ENCODE peak calls at places on chromosomes 2 and 18, in five cellular contexts. A is cardiac fibroblast, N is omental fat pad, E is A549, T is fibroblast of lung. Z is an unnamed sample.

GRCh38 chr2:171163261-171163660 is 2.6 kb upstream of the TLK1 start:
- DNase-seq in A (no peak), N (no peak), E (no peak), T (no peak), Z (peak)

GRCh38 chr2:122132292-122132691 is 376.8 kb downstream of the TSN start:
- DNase-seq in A (peak), N (no peak), E (no peak), T (no peak), Z (no peak)

GRCh38 chr2:19733951-19734425 is 167.8 kb downstream of the TTC32 start:
- DNase-seq in A (peak), N (no peak), E (no peak), T (peak), Z (no peak)

GRCh38 chr2:67834482-67834881 is 228.3 kb downstream of the C1D start:
- DNase-seq in A (peak), N (no peak), E (no peak), T (peak), Z (no peak)

GRCh38 chr2:112577756-112578155 is 6.7 kb upstream of the CHCHD5 start:
- DNase-seq in A (peak), N (no peak), E (no peak), T (peak), Z (no peak)

GRCh38 chr2:230220347-230220969 is 674 bp upstream of the SP110 start:
- DNase-seq in A (no peak), N (no peak), E (no peak), T (no peak), Z (no peak)

GRCh38 chr2:128269358-128270305 is 49.0 kb downstream of the HS6ST1 start:
- DNase-seq in A (no peak), N (no peak), E (no peak), T (no peak), Z (no peak)

GRCh38 chr2:10370390-10370789 is 67.7 kb downstream of the HPCAL1 start:
- DNase-seq in A (no peak), N (no peak), E (no peak), T (no peak), Z (no peak)

GRCh38 chr2:195479407-195479806 is 177.6 kb upstream of the SLC39A10 start:
- DNase-seq in A (no peak), N (no peak), E (no peak), T (no peak), Z (no peak)

GRCh38 chr2:98809116-98809515 is 78.2 kb upstream of the MGAT4A start:
- DNase-seq in A (no peak), N (no peak), E (no peak), T (no peak), Z (no peak)

GRCh38 chr2:183474912-183475695 is 350.9 kb downstream of the NUP35 start:
- DNase-seq in A (no peak), N (no peak), E (no peak), T (no peak), Z (no peak)

GRCh38 chr2:158688722-158689121 is 106.4 kb upstream of the DAPL1 start:
- DNase-seq in A (peak), N (no peak), E (no peak), T (peak), Z (no peak)

GRCh38 chr2:173400760-173401159 is 46.1 kb downstream of the CDCA7 start:
- DNase-seq in A (no peak), N (no peak), E (no peak), T (no peak), Z (peak)

GRCh38 chr2:96876036-96876810 is 6.3 kb upstream of the SEMA4C start:
- DNase-seq in A (no peak), N (no peak), E (no peak), T (peak), Z (no peak)

GRCh38 chr2:86747708-86748627 is 27.9 kb downstream of the RMND5A start:
- DNase-seq in A (peak), N (no peak), E (no peak), T (peak), Z (peak)

GRCh38 chr2:212027681-212028628 is 510.6 kb downstream of the ERBB4 start:
- DNase-seq in A (peak), N (no peak), E (no peak), T (peak), Z (peak)

GRCh38 chr2:215624423-215624829 is 188.6 kb upstream of the FN1 start:
- DNase-seq in A (peak), N (no peak), E (no peak), T (peak), Z (no peak)

GRCh38 chr2:100008960-100009359 is 133.4 kb downstream of the AFF3 start:
- DNase-seq in A (peak), N (no peak), E (no peak), T (peak), Z (no peak)

GRCh38 chr18:62637807-62638687 is 77.3 kb upstream of the PHLPP1 start:
- DNase-seq in A (peak), N (no peak), E (peak), T (no peak), Z (peak)
- TF ChIP-seq CTCF in A (peak), N (no peak), E (peak), T (peak), Z (peak)

DNA sequence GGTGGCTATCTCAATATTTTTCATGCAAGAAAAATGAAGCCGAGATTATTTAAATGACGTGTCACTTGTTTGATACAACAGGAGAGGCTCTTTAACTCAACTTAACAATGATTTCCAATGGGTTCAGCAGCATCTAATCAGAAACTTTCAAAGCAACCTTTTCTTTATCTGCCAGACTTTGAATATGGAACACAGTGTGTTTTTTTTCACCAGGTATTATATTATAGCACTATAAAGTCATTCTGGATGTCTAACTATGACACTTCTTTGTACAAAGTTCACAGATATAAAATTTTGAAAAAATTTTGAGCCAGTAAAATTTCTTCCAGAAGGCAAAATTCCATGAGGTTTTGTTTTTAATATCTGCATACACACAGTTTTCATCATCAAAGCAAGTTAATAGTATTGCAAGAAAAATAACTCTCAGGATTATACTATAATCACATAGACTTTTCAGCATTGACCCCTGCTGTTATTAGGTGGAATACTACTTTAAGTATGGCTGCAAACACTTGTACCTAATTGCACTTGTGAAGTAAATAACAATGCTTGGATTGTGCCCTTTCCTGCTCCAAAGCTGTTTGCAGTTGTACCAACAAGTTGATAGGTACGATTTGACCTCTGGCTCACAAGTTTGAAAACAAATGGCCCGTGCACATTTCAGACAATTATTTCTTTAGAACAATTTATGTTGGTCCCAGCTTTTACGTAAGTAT is 44.0 kb upstream of the DSG1 start:
- DNase-seq in A (no peak), N (no peak), E (no peak), T (no peak), Z (no peak)
- TF ChIP-seq CTCF in A (no peak), N (no peak), E (no peak), T (no peak), Z (no peak)

DNA sequence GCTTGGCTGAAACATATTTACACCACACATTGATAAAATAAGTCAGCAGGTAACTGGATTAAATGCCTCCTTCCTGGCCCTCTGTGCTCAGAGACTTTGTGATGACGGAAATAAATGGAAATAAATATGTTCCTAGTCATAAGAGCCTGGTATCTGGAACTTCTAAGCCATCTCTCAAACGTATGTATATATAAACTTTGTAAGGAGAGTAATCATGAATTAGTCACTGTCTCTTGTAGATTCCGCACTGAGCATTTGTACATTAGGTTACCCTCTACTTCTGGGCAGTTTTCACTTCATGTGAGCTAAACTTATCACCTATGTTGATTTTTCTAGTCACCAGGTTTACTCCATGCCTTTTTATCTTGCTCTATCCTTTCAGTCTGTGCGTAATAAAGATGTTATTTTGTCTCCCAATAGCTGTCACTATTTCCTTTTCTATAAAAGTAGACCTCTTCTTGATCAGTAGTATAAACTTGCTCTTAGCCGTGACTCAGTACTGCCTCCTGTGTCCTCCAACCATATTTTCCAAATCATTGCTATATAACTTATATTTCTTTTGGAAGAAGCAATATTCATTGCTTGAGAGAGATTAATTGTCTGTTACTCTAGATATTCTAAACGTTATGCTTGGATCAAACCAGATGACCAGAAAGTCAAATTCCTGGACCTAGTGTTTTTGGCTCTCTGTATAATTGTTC is 53.2 kb downstream of the FEZ2 start:
- DNase-seq in A (no peak), N (no peak), E (no peak), T (no peak), Z (no peak)
- TF ChIP-seq CTCF in A (peak), N (no peak), E (peak), T (peak), Z (no peak)

GRCh38 chr2:27312152-27312551 is 3.9 kb upstream of the UCN start:
- DNase-seq in A (no peak), N (no peak), E (no peak), T (no peak), Z (no peak)
- TF ChIP-seq CTCF in A (no peak), N (no peak), E (no peak), T (no peak), Z (no peak)

GRCh38 chr2:9110893-9111569 is 95.6 kb upstream of the ASAP2 start:
- DNase-seq in A (no peak), N (no peak), E (no peak), T (peak), Z (no peak)
- TF ChIP-seq CTCF in A (peak), N (no peak), E (no peak), T (peak), Z (peak)

GRCh38 chr18:45437399-45437798 is 177.9 kb upstream of the SLC14A2 start:
- DNase-seq in A (no peak), N (no peak), E (no peak), T (no peak), Z (no peak)

GRCh38 chr18:45435810-45436209 is 179.5 kb upstream of the SLC14A2 start:
- DNase-seq in A (no peak), N (no peak), E (no peak), T (no peak), Z (no peak)

GRCh38 chr18:45440246-45440645 is 175.0 kb upstream of the SLC14A2 start:
- DNase-seq in A (no peak), N (no peak), E (no peak), T (peak), Z (no peak)

DNA sequence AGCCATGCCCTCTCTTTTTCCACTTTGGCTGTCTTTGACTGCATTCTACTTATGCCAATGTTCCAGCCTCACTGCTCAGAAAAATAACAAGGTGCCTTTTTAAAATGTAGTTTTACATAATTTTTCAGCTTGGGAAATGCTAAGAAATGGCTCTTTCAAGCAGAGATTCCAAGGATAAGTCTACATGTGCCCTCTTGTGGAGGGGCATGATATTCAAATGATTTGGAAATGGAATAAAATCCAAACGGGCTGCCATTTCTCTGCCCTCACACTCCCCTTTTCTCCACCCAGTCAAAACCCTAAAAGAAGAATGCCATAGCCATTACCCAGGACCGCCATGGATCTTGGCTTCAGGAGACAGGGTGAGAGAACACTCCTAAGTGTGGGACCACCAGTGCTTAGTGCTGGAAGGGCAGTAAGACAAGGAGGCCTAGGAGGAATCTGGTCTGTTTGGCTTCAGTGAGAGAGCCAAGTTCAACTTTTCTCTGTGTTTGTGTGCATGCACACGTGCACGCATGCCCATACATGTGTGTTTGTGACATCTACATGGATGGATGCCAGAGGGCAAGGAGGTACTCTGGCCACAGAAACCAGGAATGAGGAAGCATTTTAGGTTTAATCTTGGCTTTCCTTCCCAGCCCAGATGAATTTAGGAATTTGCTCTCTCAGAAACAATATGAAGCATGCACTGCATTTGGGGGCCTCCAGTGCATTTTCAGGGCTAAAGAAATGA is 174.0 kb upstream of the SLC14A2 start:
- DNase-seq in A (peak), N (no peak), E (peak), T (peak), Z (no peak)
- TF ChIP-seq CTCF in A (no peak), N (no peak), E (peak), T (peak), Z (no peak)

GRCh38 chr2:115183144-115183543 is 740.7 kb downstream of the DPP10 start:
- DNase-seq in A (no peak), N (no peak), E (no peak), T (no peak), Z (no peak)
- TF ChIP-seq CTCF in A (no peak), N (no peak), E (no peak), T (no peak), Z (no peak)